ENCODE peak calls at places on chromosomes 1 and 21, in six cellular contexts. U, Z, E, C, F and W are unnamed samples.

GRCh38 chr1:23854568-23854967 is 13.5 kb downstream of the FUCA1 start:
- DNase-seq in U (peak), Z (peak), E (no peak), C (peak), F (no peak), W (peak)

GRCh38 chr1:200857804-200858203 is 15.0 kb upstream of the GPR25 start:
- DNase-seq in U (no peak), Z (no peak), E (no peak), C (no peak), F (no peak), W (peak)

GRCh38 chr1:228988655-228989054 is 253.4 kb downstream of the RHOU start:
- DNase-seq in U (no peak), Z (no peak), E (no peak), C (peak), F (no peak), W (peak)

GRCh38 chr21:34198232-34199120 is 125.1 kb downstream of the MRPS6 start:
- DNase-seq in U (no peak), Z (no peak), E (no peak), C (no peak), F (no peak), W (peak)

GRCh38 chr21:33255404-33255803 is 10.8 kb upstream of the IL10RB start:
- DNase-seq in U (no peak), Z (no peak), E (no peak), C (no peak), F (no peak), W (no peak)

GRCh38 chr21:26224351-26224750 is 53.8 kb upstream of the APP start:
- DNase-seq in U (no peak), Z (no peak), E (no peak), C (no peak), F (no peak), W (no peak)

GRCh38 chr1:14851775-14852174 is 253.3 kb downstream of the KAZN start:
- DNase-seq in U (no peak), Z (no peak), E (no peak), C (no peak), F (no peak), W (no peak)

GRCh38 chr1:212743901-212744475 is 44.3 kb upstream of the BATF3 start:
- DNase-seq in U (no peak), Z (peak), E (no peak), C (no peak), F (no peak), W (no peak)

GRCh38 chr1:219554109-219554508 is 58.8 kb downstream of the ZC3H11B start:
- DNase-seq in U (no peak), Z (no peak), E (no peak), C (no peak), F (no peak), W (no peak)

GRCh38 chr21:40793057-40793456 is 53.9 kb downstream of the DSCAM start:
- DNase-seq in U (no peak), Z (no peak), E (no peak), C (no peak), F (no peak), W (no peak)

GRCh38 chr1:111471012-111471411 is 2.8 kb upstream of the C1orf162 start:
- DNase-seq in U (peak), Z (no peak), E (no peak), C (no peak), F (no peak), W (peak)

GRCh38 chr1:35883681-35884155 is 709 bp downstream of the AGO1 start:
- DNase-seq in U (no peak), Z (peak), E (peak), C (peak), F (no peak), W (peak)

GRCh38 chr1:190747643-190748186 is 270.1 kb upstream of the BRINP3 start:
- DNase-seq in U (no peak), Z (no peak), E (no peak), C (peak), F (no peak), W (no peak)

GRCh38 chr1:187471555-187471954 is 642.8 kb downstream of the PLA2G4A start:
- DNase-seq in U (no peak), Z (peak), E (no peak), C (no peak), F (peak), W (no peak)

GRCh38 chr1:151898519-151898991 is 10.8 kb downstream of the THEM4 start:
- DNase-seq in U (peak), Z (no peak), E (no peak), C (no peak), F (no peak), W (no peak)

GRCh38 chr21:34734696-34735095 is 65.9 kb downstream of the CLIC6 start:
- DNase-seq in U (no peak), Z (no peak), E (no peak), C (no peak), F (no peak), W (peak)

GRCh38 chr1:8122160-8122476 is 96.0 kb upstream of the ERRFI1 start:
- DNase-seq in U (no peak), Z (peak), E (no peak), C (no peak), F (no peak), W (no peak)

GRCh38 chr1:165134431-165134830 is 222.1 kb downstream of the LMX1A start:
- DNase-seq in U (no peak), Z (no peak), E (no peak), C (no peak), F (no peak), W (no peak)

GRCh38 chr1:32291145-32291707 is 657 bp upstream of the HDAC1 start:
- DNase-seq in U (no peak), Z (peak), E (no peak), C (peak), F (peak), W (peak)

GRCh38 chr1:115112496-115113375 is 23.4 kb upstream of the TSPAN2 start:
- DNase-seq in U (peak), Z (peak), E (peak), C (no peak), F (no peak), W (peak)

GRCh38 chr1:157193702-157194391 is 55.7 kb upstream of the ETV3 start:
- DNase-seq in U (peak), Z (peak), E (peak), C (peak), F (peak), W (peak)

GRCh38 chr1:183235503-183235902 is 49.4 kb downstream of the LAMC2 start:
- DNase-seq in U (no peak), Z (no peak), E (no peak), C (no peak), F (no peak), W (no peak)

GRCh38 chr1:48263042-48263441 is 40.5 kb downstream of the SLC5A9 start:
- DNase-seq in U (no peak), Z (no peak), E (no peak), C (no peak), F (no peak), W (no peak)

GRCh38 chr1:29851666-29852065 is 615.3 kb downstream of the PTPRU start:
- DNase-seq in U (no peak), Z (no peak), E (no peak), C (no peak), F (no peak), W (no peak)

GRCh38 chr1:167529829-167530474 is 11.6 kb upstream of the CD247 start:
- DNase-seq in U (no peak), Z (no peak), E (no peak), C (peak), F (no peak), W (no peak)

GRCh38 chr21:45557611-45558043 is 15.4 kb upstream of the SLC19A1 start:
- DNase-seq in U (no peak), Z (no peak), E (no peak), C (no peak), F (no peak), W (no peak)

GRCh38 chr1:5916572-5917280 is 75.5 kb downstream of the NPHP4 start:
- DNase-seq in U (no peak), Z (no peak), E (no peak), C (no peak), F (no peak), W (no peak)

GRCh38 chr1:213325482-213325881 is 274.4 kb downstream of the RPS6KC1 start:
- DNase-seq in U (no peak), Z (no peak), E (no peak), C (no peak), F (no peak), W (no peak)

GRCh38 chr1:184752656-184753055 is 2.0 kb downstream of the EDEM3 start:
- DNase-seq in U (no peak), Z (no peak), E (no peak), C (no peak), F (no peak), W (peak)

GRCh38 chr1:47224676-47225399 is 7.2 kb downstream of the TAL1 start:
- DNase-seq in U (no peak), Z (no peak), E (no peak), C (no peak), F (no peak), W (no peak)

GRCh38 chr1:204479387-204480136 is 15.0 kb downstream of the PIK3C2B start:
- DNase-seq in U (no peak), Z (no peak), E (no peak), C (no peak), F (no peak), W (no peak)

GRCh38 chr1:41378999-41379740 is 17.9 kb downstream of the FOXO6 start:
- DNase-seq in U (no peak), Z (no peak), E (no peak), C (no peak), F (no peak), W (no peak)

GRCh38 chr1:19260211-19261138 is 8.9 kb downstream of the MRTO4 start:
- DNase-seq in U (no peak), Z (peak), E (no peak), C (peak), F (peak), W (peak)

GRCh38 chr1:246404078-246404477 is 103.0 kb downstream of the SMYD3 start:
- DNase-seq in U (no peak), Z (no peak), E (no peak), C (peak), F (no peak), W (no peak)